ENCODE peak calls at places on chromosomes 3 and 15, in nine cellular contexts. W is SK-N-SH, C is stomach, Y is prostate gland, M is transverse colon, O is sigmoid colon, Q is HL-60, D is breast epithelium, U is endothelial cell of umbilical vein. L is an unnamed sample.

GRCh38 chr3:29977360-29977759 is 629.0 kb upstream of the TGFBR2 start:
- DNase-seq in D (no peak), Q (no peak), C (no peak), U (no peak), W (no peak), Y (no peak), M (no peak), O (no peak), L (no peak)

GRCh38 chr15:92082217-92082843 is 228.8 kb downstream of the SLCO3A1 start:
- DNase-seq in Q (peak), Y (peak), M (peak), W (peak), O (peak), U (peak), C (peak), D (peak), L (no peak)

GRCh38 chr3:148902173-148902791 is 37.2 kb downstream of the CPA3 start:
- DNase-seq in O (no peak), M (no peak), C (no peak), Y (no peak), U (no peak), Q (no peak), D (no peak), W (no peak), L (no peak)

GRCh38 chr15:92631721-92632120 is 23.9 kb downstream of the FAM174B start:
- DNase-seq in Q (no peak), O (no peak), M (no peak), C (peak), D (peak), Y (no peak), W (no peak), U (no peak), L (no peak)

GRCh38 chr3:102125197-102125993 is 276.1 kb downstream of the NFKBIZ start:
- DNase-seq in C (no peak), O (no peak), M (no peak), W (no peak), Q (no peak), U (no peak), Y (no peak), D (no peak), L (no peak)

GRCh38 chr3:10556312-10556711 is 50.9 kb upstream of the ATP2B2 start:
- DNase-seq in Y (no peak), Q (no peak), O (peak), U (no peak), C (no peak), M (no peak), D (peak), W (no peak), L (no peak)

GRCh38 chr3:164608554-164609276 is 469.6 kb downstream of the SI start:
- DNase-seq in W (no peak), Y (no peak), D (no peak), U (no peak), M (no peak), C (no peak), O (no peak), Q (no peak), L (no peak)

GRCh38 chr3:106256249-106256957 is 387.6 kb upstream of the CBLB start:
- DNase-seq in D (no peak), M (no peak), Y (no peak), U (no peak), O (no peak), Q (no peak), C (no peak), W (no peak), L (no peak)

GRCh38 chr3:55481067-55481917 is 5.8 kb downstream of the WNT5A start:
- DNase-seq in W (peak), C (no peak), O (no peak), D (no peak), M (no peak), Y (no peak), Q (no peak), U (no peak), L (no peak)

GRCh38 chr3:15645740-15646490 is 44.4 kb downstream of the BTD start:
- DNase-seq in W (peak), Q (no peak), U (peak), Y (no peak), O (peak), D (no peak), M (no peak), C (no peak), L (peak)

GRCh38 chr3:12288466-12289129 is at the start of gene PPARG:
- DNase-seq in M (peak), Q (no peak), O (no peak), U (no peak), D (no peak), C (peak), W (peak), Y (peak), L (no peak)

GRCh38 chr3:40173291-40173710 is 136.2 kb upstream of the EIF1B start:
- DNase-seq in U (peak), D (no peak), C (no peak), Q (no peak), W (no peak), Y (no peak), O (no peak), M (no peak), L (no peak)

GRCh38 chr3:134897391-134898131 is 102.5 kb downstream of the EPHB1 start:
- DNase-seq in Q (no peak), M (no peak), C (no peak), D (no peak), O (no peak), W (no peak), U (no peak), Y (no peak), L (no peak)

GRCh38 chr3:38165722-38166387 is 518 bp downstream of the OXSR1 start:
- DNase-seq in W (no peak), C (no peak), U (no peak), O (peak), Q (peak), M (no peak), D (peak), Y (peak), L (no peak)

GRCh38 chr3:5022187-5022965 is 43.1 kb downstream of the BHLHE40 start:
- DNase-seq in O (no peak), Y (no peak), D (no peak), Q (no peak), C (no peak), U (peak), M (no peak), W (no peak), L (peak)

GRCh38 chr3:87674397-87675161 is 384.2 kb downstream of the CGGBP1 start:
- DNase-seq in Y (no peak), O (no peak), D (no peak), C (no peak), W (no peak), U (no peak), Q (no peak), M (no peak), L (no peak)

GRCh38 chr3:195907730-195908438 is 467 bp downstream of the TNK2 start:
- DNase-seq in D (no peak), W (peak), Q (peak), C (peak), O (peak), M (peak), Y (peak), U (no peak), L (no peak)

GRCh38 chr15:69537085-69537484 is 84.5 kb downstream of the RPLP1 start:
- DNase-seq in M (no peak), U (no peak), Y (no peak), W (no peak), D (no peak), Q (no peak), C (no peak), O (no peak), L (no peak)

GRCh38 chr3:112097378-112097777 is 11.2 kb downstream of the C3orf52 start:
- DNase-seq in Y (peak), D (no peak), C (peak), U (peak), W (no peak), O (no peak), M (peak), Q (no peak), L (peak)

GRCh38 chr3:152835311-152836102 is 576 bp downstream of the P2RY1 start:
- DNase-seq in U (peak), M (peak), W (peak), Q (peak), O (peak), Y (peak), D (peak), C (peak), L (no peak)

GRCh38 chr3:72036899-72037298 is 252.0 kb upstream of the PROK2 start:
- DNase-seq in Q (no peak), C (no peak), U (no peak), W (no peak), M (no peak), O (no peak), Y (no peak), D (no peak), L (no peak)

GRCh38 chr3:38386992-38387750 is 40.6 kb downstream of the XYLB start:
- DNase-seq in Y (no peak), O (no peak), Q (no peak), W (no peak), C (no peak), M (no peak), D (no peak), U (no peak), L (no peak)

GRCh38 chr15:56393277-56393676 is 28.1 kb downstream of the TEX9 start:
- DNase-seq in W (no peak), C (no peak), Y (no peak), O (no peak), U (no peak), Q (no peak), M (no peak), D (no peak), L (no peak)

GRCh38 chr3:110495201-110495927 is 576.3 kb upstream of the NECTIN3 start:
- DNase-seq in U (no peak), W (no peak), M (no peak), C (no peak), Q (no peak), O (no peak), D (no peak), Y (no peak), L (no peak)

GRCh38 chr3:127964053-127964452 is 49.0 kb downstream of the KBTBD12 start:
- DNase-seq in Y (no peak), O (no peak), Q (no peak), W (no peak), D (no peak), M (no peak), C (no peak), U (no peak), L (no peak)

GRCh38 chr15:67422296-67422695 is 98.6 kb upstream of the C15orf61 start:
- DNase-seq in O (no peak), Y (no peak), M (no peak), U (no peak), Q (no peak), D (no peak), W (no peak), C (no peak), L (no peak)

GRCh38 chr15:57321973-57322601 is 54.2 kb upstream of the CGNL1 start:
- DNase-seq in Y (no peak), C (no peak), D (no peak), U (peak), Q (no peak), O (no peak), W (no peak), M (no peak), L (no peak)

GRCh38 chr15:80415331-80415730 is 11.1 kb downstream of the ARNT2 start:
- DNase-seq in M (no peak), U (no peak), Y (no peak), D (no peak), C (no peak), W (no peak), Q (no peak), O (no peak), L (no peak)

GRCh38 chr3:123333401-123333800 is 115.5 kb downstream of the ADCY5 start:
- DNase-seq in U (no peak), D (no peak), W (no peak), C (no peak), Y (no peak), Q (no peak), M (no peak), O (peak), L (no peak)

GRCh38 chr3:152621006-152621868 is 213.7 kb upstream of the P2RY1 start:
- DNase-seq in U (no peak), M (no peak), Y (no peak), Q (no peak), D (no peak), C (no peak), W (no peak), O (no peak), L (no peak)

GRCh38 chr15:96053039-96054021 is 277.2 kb upstream of the NR2F2 start:
- DNase-seq in Y (peak), U (peak), M (peak), C (peak), W (peak), O (peak), Q (no peak), D (peak), L (no peak)

GRCh38 chr3:32421991-32422859 is 30.6 kb downstream of the CMTM7 start:
- DNase-seq in D (peak), O (peak), Y (peak), Q (peak), W (peak), M (peak), U (peak), C (peak), L (no peak)

GRCh38 chr3:183267140-183267539 is 14.1 kb downstream of the B3GNT5 start:
- DNase-seq in D (no peak), C (no peak), U (no peak), Y (no peak), W (no peak), O (no peak), Q (no peak), M (no peak), L (no peak)
- TF ChIP-seq POLR2AphosphoS5 in D (no peak), C (no peak), U (no peak), Y (no peak), W (no peak), O (no peak), Q (no peak), M (peak), L (no peak)

GRCh38 chr15:51731549-51732267 is 5.7 kb downstream of the LYSMD2 start:
- DNase-seq in O (no peak), U (no peak), W (no peak), D (no peak), M (peak), C (peak), Q (peak), Y (no peak), L (no peak)
- H3K4me3 ChIP-seq in O (no peak), U (no peak), W (no peak), D (peak), M (peak), C (peak), Q (peak), Y (peak), L (peak)

GRCh38 chr3:62378329-62378789 is 5.0 kb upstream of the FEZF2 start:
- DNase-seq in W (peak), Q (no peak), O (no peak), D (no peak), C (no peak), Y (no peak), U (no peak), M (no peak), L (no peak)

GRCh38 chr3:62375655-62376054 is 2.3 kb upstream of the FEZF2 start:
- DNase-seq in M (no peak), O (no peak), D (no peak), Y (no peak), W (no peak), C (no peak), Q (no peak), U (no peak), L (no peak)

GRCh38 chr3:62376187-62376720 is 2.9 kb upstream of the FEZF2 start:
- DNase-seq in O (no peak), U (no peak), Q (no peak), D (no peak), M (no peak), C (no peak), Y (no peak), W (no peak), L (no peak)

GRCh38 chr3:62376906-62377865 is 3.8 kb upstream of the FEZF2 start:
- DNase-seq in C (no peak), W (peak), Y (no peak), M (no peak), O (no peak), D (no peak), Q (no peak), U (no peak), L (no peak)

DNA sequence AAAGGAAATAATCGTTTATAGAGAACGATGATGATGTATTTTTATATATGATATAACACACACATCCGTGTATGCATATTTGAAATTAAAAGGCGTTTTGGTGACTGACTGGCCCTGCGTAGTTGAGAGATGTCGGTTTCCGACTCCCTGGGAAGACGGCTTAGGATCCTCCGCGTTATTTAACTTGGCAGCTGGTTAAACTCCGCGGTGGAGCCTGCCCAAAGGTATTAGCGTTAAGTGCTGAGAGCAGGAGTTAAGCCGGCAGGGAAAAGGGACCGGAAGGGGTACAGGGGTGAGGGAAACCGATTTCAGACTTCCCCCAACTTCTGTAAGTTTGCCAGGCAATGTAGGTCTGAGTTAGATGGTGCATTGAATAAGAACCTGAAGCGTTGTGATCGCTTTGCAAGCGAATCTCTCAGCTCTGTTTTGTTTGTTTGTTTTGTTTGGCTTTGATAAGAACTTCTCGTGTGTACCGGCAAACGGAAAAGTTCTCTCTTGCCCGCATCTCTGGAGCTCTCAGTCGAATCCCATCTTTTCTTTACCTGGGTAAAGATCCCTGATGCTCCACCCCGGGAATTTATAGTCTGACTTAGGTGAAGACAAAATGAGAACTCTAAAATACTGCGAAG is 6.0 kb upstream of the FEZF2 start:
- DNase-seq in C (no peak), Y (no peak), M (no peak), W (peak), D (no peak), U (no peak), Q (no peak), O (no peak), L (no peak)
- TF ChIP-seq POLR2AphosphoS5 in C (no peak), Y (no peak), M (no peak), W (no peak), D (no peak), U (no peak), Q (no peak), O (no peak), L (no peak)

GRCh38 chr15:99324082-99324620 is 72.9 kb downstream of the LRRC28 start:
- DNase-seq in Y (no peak), D (no peak), U (peak), W (no peak), Q (no peak), O (no peak), M (no peak), C (no peak), L (no peak)
- H3K4me3 ChIP-seq in Y (no peak), D (no peak), U (no peak), W (peak), Q (no peak), O (no peak), M (no peak), C (no peak), L (no peak)

GRCh38 chr3:50189274-50189673 is 2.1 kb upstream of the GNAT1 start:
- DNase-seq in Q (peak), Y (peak), U (peak), W (peak), O (peak), C (peak), M (peak), D (peak), L (peak)
- TF ChIP-seq POLR2AphosphoS5 in Q (no peak), Y (peak), U (peak), W (no peak), O (no peak), C (no peak), M (no peak), D (peak), L (no peak)

GRCh38 chr3:138938056-138938876 is 8.7 kb downstream of the FOXL2 start:
- DNase-seq in U (no peak), C (no peak), M (no peak), O (peak), W (no peak), Q (no peak), D (no peak), Y (no peak), L (no peak)
- H3K4me3 ChIP-seq in U (no peak), C (peak), M (no peak), O (no peak), W (no peak), Q (no peak), D (peak), Y (no peak), L (no peak)

DNA sequence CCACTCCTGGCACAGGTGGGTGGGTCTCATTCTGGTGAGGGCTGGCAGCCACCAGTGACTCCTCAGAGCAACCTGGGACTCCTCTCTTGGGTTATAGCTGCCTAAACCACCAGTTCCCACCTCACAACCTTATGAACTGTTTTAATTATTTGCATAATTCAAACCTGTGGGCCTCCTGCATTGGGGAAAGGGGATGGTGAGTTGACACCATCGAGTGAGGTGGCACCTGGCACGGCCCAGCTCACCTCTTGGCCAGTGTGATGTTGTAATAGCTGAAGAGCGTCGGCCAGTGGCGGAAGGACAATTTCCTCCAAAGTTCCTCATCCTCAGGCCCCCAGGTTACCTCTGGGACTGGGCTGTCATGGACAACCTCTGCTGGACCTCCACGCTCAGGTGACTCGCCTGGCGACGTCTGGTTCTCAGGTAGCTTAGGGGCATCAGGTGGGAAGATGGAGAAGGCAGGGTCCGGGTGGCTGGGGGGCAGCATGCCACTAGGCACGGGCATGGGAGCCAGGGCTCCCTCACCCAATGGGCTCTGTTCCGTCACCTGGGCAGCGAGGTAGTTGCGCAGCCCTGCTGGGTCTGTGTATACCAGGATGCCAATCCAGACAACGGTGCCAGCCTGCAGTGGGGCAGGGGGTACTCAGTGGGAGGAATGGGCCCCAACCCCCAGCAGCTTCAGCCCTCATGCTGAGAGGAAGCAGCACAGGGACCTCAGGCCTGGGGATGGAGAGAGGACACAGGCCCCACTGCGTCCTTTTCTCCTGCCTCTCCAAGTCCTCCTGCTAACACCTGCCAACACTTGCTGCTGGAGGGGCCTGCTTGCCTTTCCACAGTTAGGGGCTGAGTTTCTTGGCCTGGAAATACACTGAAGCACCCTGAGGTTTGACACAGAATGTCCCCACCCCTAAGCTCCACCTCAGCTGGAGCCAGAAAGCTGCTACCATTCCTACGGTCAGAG is 38.5 kb downstream of the PTPN23 start:
- DNase-seq in U (no peak), W (peak), D (no peak), C (no peak), Q (no peak), O (no peak), Y (no peak), M (no peak), L (no peak)
- TF ChIP-seq POLR2AphosphoS5 in U (no peak), W (peak), D (no peak), C (no peak), Q (no peak), O (no peak), Y (no peak), M (no peak), L (no peak)

L was measured in Panc1.